ENCODE peak calls at places on chromosome X, in nine cellular contexts. Y is prostate gland, Z is neural progenitor cell, Q is suprapubic skin, I is fibroblast of lung, F is tibial artery, B is upper lobe of left lung, X is cardiac muscle cell, K is bronchial epithelial cell. P is an unnamed sample.

GRCh38 chrX:115564243-115564642 is 3.3 kb downstream of the PLS3 start:
- DNase-seq in F (no peak), Q (no peak), I (no peak), Z (no peak), K (peak; percentile 51), Y (no peak), X (no peak), B (no peak), P (no peak)

GRCh38 chrX:139932901-139933796 is at the start of gene ATP11C:
- DNase-seq in I (peak; percentile 87), K (peak; percentile 57), B (peak; percentile 80), X (peak; percentile 81), F (peak; percentile 80), Z (peak; percentile 88), Y (peak; percentile 74), Q (peak; percentile 89), P (peak; percentile 86)

GRCh38 chrX:72475952-72476668 is 96.5 kb downstream of the HDAC8 start:
- DNase-seq in B (no peak), I (no peak), F (no peak), K (peak; percentile 10), Z (no peak), Q (no peak), Y (no peak), X (no peak), P (no peak)

GRCh38 chrX:27796640-27797257 is 11.0 kb upstream of the MAGEB10 start:
- DNase-seq in I (no peak), B (no peak), X (no peak), Z (no peak), Y (no peak), K (no peak), F (no peak), Q (no peak), P (no peak)

GRCh38 chrX:124346064-124346876 is at the start of gene SH2D1A:
- DNase-seq in Z (no peak), K (no peak), Q (no peak), B (no peak), X (no peak), F (no peak), Y (no peak), I (no peak), P (no peak)

GRCh38 chrX:47214435-47215077 is 3.9 kb upstream of the CDK16 start:
- DNase-seq in X (no peak), Z (no peak), I (no peak), K (no peak), Q (peak; percentile 62), Y (no peak), B (no peak), F (no peak), P (no peak)

GRCh38 chrX:42515939-42516338 is 262.0 kb downstream of the PPP1R2C start:
- DNase-seq in Y (no peak), K (peak; percentile 59), Z (no peak), Q (no peak), I (no peak), F (no peak), B (no peak), X (no peak), P (no peak)

GRCh38 chrX:153055827-153056748 is at the start of gene PNMA3:
- DNase-seq in Z (peak; percentile 45), I (no peak), Q (no peak), X (peak; percentile 54), F (no peak), B (no peak), K (no peak), Y (no peak), P (no peak)

GRCh38 chrX:1336331-1337143 is at the start of gene IL3RA:
- DNase-seq in X (peak; percentile 31), F (peak; percentile 68), Y (no peak), B (peak; percentile 80), K (no peak), I (no peak), Z (no peak), Q (no peak), P (peak; percentile 76)

GRCh38 chrX:23861215-23861896 is 46.4 kb downstream of the APOO start:
- DNase-seq in K (no peak), Q (no peak), I (no peak), Y (no peak), Z (no peak), F (no peak), X (no peak), B (no peak), P (peak; percentile 4)

GRCh38 chrX:76802698-76803097 is 375.2 kb downstream of the MAGEE1 start:
- DNase-seq in Y (no peak), I (no peak), F (no peak), Q (no peak), B (no peak), X (no peak), Z (no peak), K (peak; percentile 61), P (no peak)

GRCh38 chrX:1564750-1565683 is 26.4 kb upstream of the AKAP17A start:
- DNase-seq in Q (no peak), Z (no peak), K (no peak), F (no peak), Y (no peak), B (no peak), I (no peak), X (no peak), P (no peak)

DNA sequence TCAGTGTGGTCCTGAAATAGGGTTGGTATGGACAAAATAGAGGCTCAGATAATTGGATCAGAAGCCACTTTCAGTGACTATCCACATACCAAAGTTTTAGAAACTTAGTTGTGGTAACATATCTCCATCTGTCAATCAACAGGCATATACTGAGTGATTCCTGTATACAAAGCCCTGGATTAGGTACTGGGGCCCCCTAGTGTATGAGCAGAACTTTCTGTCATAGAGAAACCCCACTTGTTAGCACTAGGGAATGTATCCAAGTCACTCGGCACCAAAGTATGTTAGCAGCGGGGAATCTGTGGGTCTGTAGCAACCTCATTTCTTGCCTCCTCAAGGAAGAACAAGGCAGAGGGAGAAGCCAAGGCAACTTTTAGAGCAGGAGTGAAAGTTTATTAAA is 50.7 kb downstream of the MAP7D3 start:
- DNase-seq in I (peak; percentile 59), Q (no peak), K (no peak), F (no peak), Y (no peak), X (no peak), Z (peak; percentile 23), B (no peak), P (no peak)
- TF ChIP-seq CTCF in I (peak; percentile 43), Q (peak; percentile 13), K (peak; percentile 20), F (peak; percentile 29), Y (no peak), X (peak; percentile 39), Z (peak; percentile 44), B (no peak), P (peak; percentile 35)

DNA sequence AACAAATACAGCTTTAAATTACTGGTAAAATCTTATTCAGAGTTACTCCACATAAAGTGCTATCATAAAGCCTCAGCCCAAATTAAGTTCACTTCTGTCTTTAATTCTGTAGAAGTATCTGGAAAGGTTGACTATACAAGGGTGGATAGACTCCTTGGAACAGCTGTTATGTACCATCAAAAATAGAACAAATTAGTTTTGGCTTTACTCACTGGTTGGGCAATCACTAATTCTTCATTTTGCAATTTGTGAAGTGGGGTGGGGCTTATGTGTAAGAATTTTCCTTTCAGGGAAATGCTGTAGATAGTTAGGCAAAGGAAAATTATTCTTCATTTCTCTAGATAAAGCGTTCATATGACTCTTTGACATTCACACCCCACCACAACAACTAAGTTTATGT is 7.8 kb downstream of the DIAPH2 start:
- DNase-seq in Z (no peak), K (peak; percentile 19), Q (no peak), B (no peak), F (no peak), Y (no peak), X (no peak), I (peak; percentile 69), P (no peak)
- H3K27me3 ChIP-seq in Z (no peaks in the 10 kb centered on the region), K (no peaks in the 10 kb centered on the region), Q (no peaks in the 10 kb centered on the region), B (no peaks in the 10 kb centered on the region), F (no peaks in the 10 kb centered on the region), Y (no peaks in the 10 kb centered on the region), X (no peaks in the 10 kb centered on the region), I (no peaks in the 10 kb centered on the region), P (no peaks in the 10 kb centered on the region)

GRCh38 chrX:14832591-14832990 is 40.3 kb downstream of the FANCB start:
- DNase-seq in F (no peak), K (no peak), Q (no peak), I (peak; percentile 20), Z (no peak), X (no peak), B (no peak), Y (no peak), P (no peak)

GRCh38 chrX:14837155-14837554 is 35.7 kb downstream of the FANCB start:
- DNase-seq in Q (no peak), K (no peak), Y (no peak), I (no peak), F (no peak), B (no peak), X (no peak), Z (no peak), P (no peak)

GRCh38 chrX:14829643-14830042 is 43.2 kb downstream of the FANCB start:
- DNase-seq in F (no peak), X (no peak), B (no peak), Y (no peak), I (no peak), Z (no peak), Q (no peak), K (no peak), P (no peak)

DNA sequence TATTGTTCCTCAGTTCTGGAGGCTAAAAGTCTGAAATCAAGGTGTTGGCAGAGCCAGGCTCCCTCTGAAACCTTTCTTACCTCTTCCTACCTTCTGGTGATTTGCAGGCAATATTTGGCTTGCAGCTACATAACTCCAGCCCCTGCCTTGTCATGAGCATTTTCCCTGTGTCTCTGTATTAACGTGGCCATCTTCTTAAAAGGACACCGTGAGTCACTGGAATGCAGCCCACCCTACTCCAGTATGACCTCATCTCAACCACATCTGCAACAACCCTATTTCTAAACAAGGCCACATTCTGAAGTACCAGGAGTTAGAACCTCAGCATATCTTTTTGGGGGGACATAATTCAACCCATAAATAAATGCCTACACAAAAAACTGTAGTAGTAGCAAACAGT is 40.7 kb downstream of the FANCB start:
- DNase-seq in Q (no peak), K (no peak), Y (no peak), F (no peak), B (no peak), X (no peak), I (peak; percentile 44), Z (no peak), P (no peak)
- H3K36me3 ChIP-seq in Q (no peaks in the 10 kb centered on the region), K (no peaks in the 10 kb centered on the region), Y (no peaks in the 10 kb centered on the region), F (no peaks in the 10 kb centered on the region), B (no peaks in the 10 kb centered on the region), X (no peaks in the 10 kb centered on the region), I (no peaks in the 10 kb centered on the region), Z (no peaks in the 10 kb centered on the region), P (no peaks in the 10 kb centered on the region)

GRCh38 chrX:17031827-17032226 is 85.4 kb downstream of the REPS2 start:
- DNase-seq in B (no peak), Y (no peak), X (no peak), F (no peak), Q (no peak), K (no peak), Z (no peak), I (no peak), P (no peak)

GRCh38 chrX:17032351-17032750 is 85.9 kb downstream of the REPS2 start:
- DNase-seq in B (peak; percentile 49), I (peak; percentile 92), Z (no peak), X (no peak), F (peak; percentile 55), K (peak; percentile 75), Y (peak; percentile 17), Q (no peak), P (no peak)

GRCh38 chrX:17035111-17035510 is 88.7 kb downstream of the REPS2 start:
- DNase-seq in X (no peak), Z (no peak), B (no peak), K (no peak), Y (no peak), F (no peak), I (no peak), Q (no peak), P (no peak)

GRCh38 chrX:17030580-17031285 is 84.3 kb downstream of the REPS2 start:
- DNase-seq in Y (no peak), K (no peak), I (peak; percentile 73), B (no peak), F (no peak), Q (no peak), X (no peak), Z (no peak), P (no peak)

GRCh38 chrX:17033225-17033624 is 86.8 kb downstream of the REPS2 start:
- DNase-seq in Q (no peak), F (no peak), Z (no peak), K (no peak), B (no peak), Y (no peak), I (no peak), X (no peak), P (no peak)
- TF ChIP-seq CTCF in Q (no peak), F (no peak), Z (no peak), K (no peak), B (no peak), Y (no peak), I (no peak), X (no peak), P (no peak)